ENCODE peak calls at places on chromosomes 3 and 15, in four cellular contexts. I, U, R and A are unnamed samples.
A peak's percentile ranks its signal among the peaks of the same experiment; 100 is the strongest.

GRCh38 chr3:120113128-120114116 is 19.2 kb upstream of the GSK3B start:
- DNase-seq in I (no peak), U (no peak), R (no peak), A (no peak)

GRCh38 chr3:12139111-12139511 is 19.6 kb downstream of the TIMP4 start:
- DNase-seq in I (peak; percentile 39), U (no peak), R (no peak), A (no peak)

GRCh38 chr15:82830427-82831173 is 21.2 kb downstream of the WHAMM start:
- DNase-seq in I (no peak), U (no peak), R (no peak), A (no peak)

GRCh38 chr3:20080956-20081554 is 40.8 kb downstream of the KAT2B start:
- DNase-seq in I (peak; percentile 70), U (peak; percentile 2), R (peak; percentile 70), A (peak; percentile 27)

GRCh38 chr3:182533394-182533793 is 259.9 kb upstream of the ATP11B start:
- DNase-seq in I (no peak), U (no peak), R (peak; percentile 69), A (no peak)

GRCh38 chr3:81713018-81713417 is 48.4 kb downstream of the GBE1 start:
- DNase-seq in I (no peak), U (no peak), R (no peak), A (no peak)

GRCh38 chr3:179321585-179322322 is 1.1 kb upstream of the ZNF639 start:
- DNase-seq in I (peak; percentile 28), U (no peak), R (peak; percentile 17), A (no peak)

GRCh38 chr3:32758375-32758753 is 59.4 kb upstream of the TRIM71 start:
- DNase-seq in I (no peak), U (no peak), R (no peak), A (no peak)

GRCh38 chr15:81061490-81062235 is 60.9 kb downstream of the TLNRD1 start:
- DNase-seq in I (no peak), U (no peak), R (no peak), A (no peak)

GRCh38 chr3:144831955-144832716 is 860.5 kb downstream of the DIPK2A start:
- DNase-seq in I (no peak), U (no peak), R (no peak), A (no peak)

GRCh38 chr3:82745544-82745943 is 984.1 kb upstream of the GBE1 start:
- DNase-seq in I (no peak), U (no peak), R (no peak), A (no peak)

GRCh38 chr15:67077641-67078215 is 12.3 kb downstream of the SMAD3 start:
- DNase-seq in I (no peak), U (no peak), R (no peak), A (no peak)

GRCh38 chr15:100928632-100929280 is 9.6 kb downstream of the LRRK1 start:
- DNase-seq in I (peak; percentile 72), U (no peak), R (no peak), A (no peak)

GRCh38 chr15:100339999-100340398 is 1.8 kb downstream of the ADAMTS17 start:
- DNase-seq in I (no peak), U (no peak), R (no peak), A (no peak)

GRCh38 chr3:15327941-15328340 is 4.4 kb downstream of the SH3BP5 start:
- DNase-seq in I (no peak), U (no peak), R (peak; percentile 51), A (no peak)